ENCODE peak calls at places on chromosome 9, in five cellular contexts. E is germinal center, K is DMS153, A is amygdala, H is HT-29. F is an unnamed sample.

GRCh38 chr9:35162605-35163315 is 951 bp downstream of the UNC13B start:
- DNase-seq in E (no peak), K (no peak), A (no peak), H (peak; percentile 12), F (no peak)

GRCh38 chr9:135480071-135480941 is 724 bp downstream of the PPP1R26 start:
- DNase-seq in E (peak; percentile 19), K (no peak), A (peak; percentile 15), H (peak; percentile 40), F (peak; percentile 42)

GRCh38 chr9:87958591-87958990 is 15.7 kb downstream of the CDK20 start:
- DNase-seq in E (no peak), K (no peak), A (no peak), H (no peak), F (no peak)

GRCh38 chr9:91978739-91979414 is 28.8 kb upstream of the ROR2 start:
- DNase-seq in E (no peak), K (no peak), A (no peak), H (peak; percentile 45), F (peak; percentile 11)

GRCh38 chr9:2158111-2158610 is 143.0 kb downstream of the SMARCA2 start:
- DNase-seq in E (peak; percentile 63), K (peak; percentile 45), A (peak; percentile 4), H (peak; percentile 56), F (peak; percentile 20)

GRCh38 chr9:109014267-109015025 is 1.1 kb upstream of the CTNNAL1 start:
- DNase-seq in E (no peak), K (no peak), A (no peak), H (peak; percentile 10), F (no peak)

GRCh38 chr9:125843646-125844045 is 96.5 kb downstream of the PBX3 start:
- DNase-seq in E (no peak), K (no peak), A (no peak), H (no peak), F (no peak)

GRCh38 chr9:74874220-74874619 is 13.5 kb downstream of the TRPM6 start:
- DNase-seq in E (no peak), K (no peak), A (no peak), H (no peak), F (no peak)

GRCh38 chr9:21605489-21605931 is 123.4 kb upstream of the IFNE start:
- DNase-seq in E (no peak), K (no peak), A (no peak), H (no peak), F (no peak)

GRCh38 chr9:130213898-130214761 is 41.9 kb downstream of the NCS1 start:
- DNase-seq in E (no peak), K (no peak), A (no peak), H (no peak), F (no peak)

GRCh38 chr9:129630967-129631672 is 5.2 kb downstream of the NTMT1 start:
- DNase-seq in E (no peak), K (no peak), A (peak; percentile 45), H (no peak), F (no peak)

GRCh38 chr9:88258587-88258986 is 120.3 kb upstream of the SPATA31C2 start:
- DNase-seq in E (no peak), K (no peak), A (peak; percentile 1), H (no peak), F (peak; percentile 36)

GRCh38 chr9:72539824-72540347 is 18.5 kb downstream of the TMC1 start:
- DNase-seq in E (no peak), K (no peak), A (no peak), H (peak; percentile 32), F (no peak)

F was measured in Calu3.